ENCODE peak calls at places on chromosome 3, in ten cellular contexts. One of them, this sample, is unnamed.

GRCh38 chr3:175258763-175259162 is 399.6 kb downstream of the NAALADL2 start:
- DNase-seq in NCI-H2107: no peak
- DNase-seq in heart left ventricle: no peak
- DNase-seq in uterus: no peak
- DNase-seq in hippocampal formation: no peak
- DNase-seq in fibroblast of pulmonary artery: peak
- DNase-seq in CD4-positive, CD25-positive, alpha-beta regulatory T cell: no peak
- DNase-seq in fibroblast of mammary gland: peak
- DNase-seq in left cardiac atrium: no peak
- DNase-seq in HCEC 1CT: peak
- DNase-seq in this sample: peak

GRCh38 chr3:50118237-50118636 is 29.5 kb downstream of the RBM5 start:
- DNase-seq in hippocampal formation: no peak
- DNase-seq in HCEC 1CT: no peak
- DNase-seq in NCI-H2107: no peak
- DNase-seq in fibroblast of pulmonary artery: no peak
- DNase-seq in CD4-positive, CD25-positive, alpha-beta regulatory T cell: no peak
- DNase-seq in left cardiac atrium: no peak
- DNase-seq in heart left ventricle: no peak
- DNase-seq in uterus: no peak
- DNase-seq in fibroblast of mammary gland: no peak
- DNase-seq in this sample: no peak

GRCh38 chr3:152398495-152398894 is 129.8 kb downstream of the MBNL1 start:
- DNase-seq in NCI-H2107: no peak
- DNase-seq in hippocampal formation: no peak
- DNase-seq in HCEC 1CT: no peak
- DNase-seq in heart left ventricle: no peak
- DNase-seq in fibroblast of pulmonary artery: no peak
- DNase-seq in uterus: no peak
- DNase-seq in CD4-positive, CD25-positive, alpha-beta regulatory T cell: no peak
- DNase-seq in left cardiac atrium: no peak
- DNase-seq in fibroblast of mammary gland: no peak
- DNase-seq in this sample: no peak

GRCh38 chr3:151178208-151178845 is 24.7 kb downstream of the GPR171 start:
- DNase-seq in left cardiac atrium: no peak
- DNase-seq in heart left ventricle: no peak
- DNase-seq in fibroblast of mammary gland: no peak
- DNase-seq in fibroblast of pulmonary artery: no peak
- DNase-seq in CD4-positive, CD25-positive, alpha-beta regulatory T cell: no peak
- DNase-seq in hippocampal formation: no peak
- DNase-seq in NCI-H2107: no peak
- DNase-seq in uterus: no peak
- DNase-seq in HCEC 1CT: no peak
- DNase-seq in this sample: no peak

GRCh38 chr3:161415506-161416231 is 44.4 kb upstream of the SPTSSB start:
- DNase-seq in fibroblast of pulmonary artery: peak
- DNase-seq in hippocampal formation: no peak
- DNase-seq in fibroblast of mammary gland: peak
- DNase-seq in CD4-positive, CD25-positive, alpha-beta regulatory T cell: no peak
- DNase-seq in HCEC 1CT: peak
- DNase-seq in left cardiac atrium: peak
- DNase-seq in NCI-H2107: no peak
- DNase-seq in uterus: no peak
- DNase-seq in heart left ventricle: peak
- DNase-seq in this sample: peak

GRCh38 chr3:133119146-133119545 is 81.0 kb downstream of the TMEM108 start:
- DNase-seq in CD4-positive, CD25-positive, alpha-beta regulatory T cell: no peak
- DNase-seq in uterus: no peak
- DNase-seq in NCI-H2107: no peak
- DNase-seq in fibroblast of mammary gland: no peak
- DNase-seq in HCEC 1CT: no peak
- DNase-seq in fibroblast of pulmonary artery: no peak
- DNase-seq in hippocampal formation: no peak
- DNase-seq in left cardiac atrium: no peak
- DNase-seq in heart left ventricle: no peak
- DNase-seq in this sample: no peak

GRCh38 chr3:80533553-80533952 is 765.8 kb upstream of the ROBO1 start:
- DNase-seq in NCI-H2107: no peak
- DNase-seq in fibroblast of pulmonary artery: peak
- DNase-seq in left cardiac atrium: no peak
- DNase-seq in HCEC 1CT: no peak
- DNase-seq in fibroblast of mammary gland: no peak
- DNase-seq in hippocampal formation: no peak
- DNase-seq in uterus: no peak
- DNase-seq in CD4-positive, CD25-positive, alpha-beta regulatory T cell: no peak
- DNase-seq in heart left ventricle: no peak
- DNase-seq in this sample: peak

GRCh38 chr3:120602682-120603081 is 6.5 kb downstream of the NDUFB4 start:
- DNase-seq in NCI-H2107: no peak
- DNase-seq in fibroblast of pulmonary artery: no peak
- DNase-seq in HCEC 1CT: no peak
- DNase-seq in heart left ventricle: no peak
- DNase-seq in fibroblast of mammary gland: no peak
- DNase-seq in hippocampal formation: no peak
- DNase-seq in CD4-positive, CD25-positive, alpha-beta regulatory T cell: no peak
- DNase-seq in left cardiac atrium: no peak
- DNase-seq in uterus: no peak
- DNase-seq in this sample: no peak

GRCh38 chr3:19947549-19948071 is 713 bp downstream of the RAB5A start:
- DNase-seq in left cardiac atrium: peak
- DNase-seq in fibroblast of mammary gland: peak
- DNase-seq in CD4-positive, CD25-positive, alpha-beta regulatory T cell: peak
- DNase-seq in NCI-H2107: peak
- DNase-seq in fibroblast of pulmonary artery: peak
- DNase-seq in hippocampal formation: peak
- DNase-seq in heart left ventricle: peak
- DNase-seq in uterus: peak
- DNase-seq in HCEC 1CT: peak
- DNase-seq in this sample: peak

GRCh38 chr3:13278783-13279531 is 141.2 kb downstream of the NUP210 start:
- DNase-seq in uterus: no peak
- DNase-seq in heart left ventricle: no peak
- DNase-seq in fibroblast of mammary gland: no peak
- DNase-seq in hippocampal formation: no peak
- DNase-seq in HCEC 1CT: no peak
- DNase-seq in NCI-H2107: no peak
- DNase-seq in CD4-positive, CD25-positive, alpha-beta regulatory T cell: no peak
- DNase-seq in fibroblast of pulmonary artery: no peak
- DNase-seq in left cardiac atrium: no peak
- DNase-seq in this sample: no peak

GRCh38 chr3:60708191-60708975 is 542.9 kb downstream of the FHIT start:
- DNase-seq in uterus: no peak
- DNase-seq in fibroblast of mammary gland: peak
- DNase-seq in hippocampal formation: no peak
- DNase-seq in CD4-positive, CD25-positive, alpha-beta regulatory T cell: no peak
- DNase-seq in left cardiac atrium: no peak
- DNase-seq in fibroblast of pulmonary artery: peak
- DNase-seq in HCEC 1CT: peak
- DNase-seq in NCI-H2107: no peak
- DNase-seq in heart left ventricle: no peak
- DNase-seq in this sample: no peak

GRCh38 chr3:179666436-179667035 is 13.7 kb downstream of the USP13 start:
- DNase-seq in fibroblast of pulmonary artery: peak
- DNase-seq in hippocampal formation: peak
- DNase-seq in NCI-H2107: peak
- DNase-seq in fibroblast of mammary gland: no peak
- DNase-seq in uterus: no peak
- DNase-seq in left cardiac atrium: peak
- DNase-seq in HCEC 1CT: no peak
- DNase-seq in CD4-positive, CD25-positive, alpha-beta regulatory T cell: no peak
- DNase-seq in heart left ventricle: peak
- DNase-seq in this sample: no peak

GRCh38 chr3:48518069-48518468 is 14.1 kb upstream of the SHISA5 start:
- DNase-seq in left cardiac atrium: no peak
- DNase-seq in heart left ventricle: no peak
- DNase-seq in NCI-H2107: no peak
- DNase-seq in HCEC 1CT: no peak
- DNase-seq in fibroblast of mammary gland: no peak
- DNase-seq in fibroblast of pulmonary artery: no peak
- DNase-seq in hippocampal formation: no peak
- DNase-seq in CD4-positive, CD25-positive, alpha-beta regulatory T cell: no peak
- DNase-seq in uterus: no peak
- DNase-seq in this sample: no peak

GRCh38 chr3:135106445-135106844 is 311.4 kb downstream of the EPHB1 start:
- DNase-seq in CD4-positive, CD25-positive, alpha-beta regulatory T cell: no peak
- DNase-seq in uterus: no peak
- DNase-seq in heart left ventricle: no peak
- DNase-seq in fibroblast of pulmonary artery: peak
- DNase-seq in NCI-H2107: no peak
- DNase-seq in HCEC 1CT: no peak
- DNase-seq in hippocampal formation: no peak
- DNase-seq in left cardiac atrium: no peak
- DNase-seq in fibroblast of mammary gland: peak
- DNase-seq in this sample: peak

GRCh38 chr3:119221779-119222320 is 18.8 kb downstream of the B4GALT4 start:
- DNase-seq in hippocampal formation: no peak
- DNase-seq in fibroblast of pulmonary artery: no peak
- DNase-seq in fibroblast of mammary gland: peak
- DNase-seq in uterus: no peak
- DNase-seq in CD4-positive, CD25-positive, alpha-beta regulatory T cell: no peak
- DNase-seq in left cardiac atrium: no peak
- DNase-seq in heart left ventricle: no peak
- DNase-seq in NCI-H2107: no peak
- DNase-seq in HCEC 1CT: no peak
- DNase-seq in this sample: no peak

GRCh38 chr3:160049570-160049969 is 60.9 kb downstream of the IL12A start:
- DNase-seq in fibroblast of mammary gland: no peak
- DNase-seq in HCEC 1CT: no peak
- DNase-seq in NCI-H2107: no peak
- DNase-seq in left cardiac atrium: no peak
- DNase-seq in uterus: no peak
- DNase-seq in fibroblast of pulmonary artery: no peak
- DNase-seq in CD4-positive, CD25-positive, alpha-beta regulatory T cell: no peak
- DNase-seq in hippocampal formation: no peak
- DNase-seq in heart left ventricle: no peak
- DNase-seq in this sample: no peak

GRCh38 chr3:187051724-187052364 is 87.5 kb downstream of the RPL39L start:
- DNase-seq in fibroblast of pulmonary artery: no peak
- DNase-seq in heart left ventricle: no peak
- DNase-seq in NCI-H2107: no peak
- DNase-seq in fibroblast of mammary gland: no peak
- DNase-seq in hippocampal formation: no peak
- DNase-seq in uterus: no peak
- DNase-seq in left cardiac atrium: no peak
- DNase-seq in HCEC 1CT: no peak
- DNase-seq in CD4-positive, CD25-positive, alpha-beta regulatory T cell: no peak
- DNase-seq in this sample: no peak

GRCh38 chr3:31135546-31135945 is 241.1 kb upstream of the GADL1 start:
- DNase-seq in fibroblast of pulmonary artery: no peak
- DNase-seq in left cardiac atrium: no peak
- DNase-seq in fibroblast of mammary gland: no peak
- DNase-seq in CD4-positive, CD25-positive, alpha-beta regulatory T cell: no peak
- DNase-seq in NCI-H2107: no peak
- DNase-seq in uterus: no peak
- DNase-seq in HCEC 1CT: no peak
- DNase-seq in heart left ventricle: no peak
- DNase-seq in hippocampal formation: no peak
- DNase-seq in this sample: no peak

GRCh38 chr3:50170689-50171088 is 15.6 kb downstream of the SEMA3F start:
- DNase-seq in HCEC 1CT: peak
- DNase-seq in uterus: no peak
- DNase-seq in fibroblast of pulmonary artery: peak
- DNase-seq in fibroblast of mammary gland: peak
- DNase-seq in NCI-H2107: no peak
- DNase-seq in left cardiac atrium: peak
- DNase-seq in CD4-positive, CD25-positive, alpha-beta regulatory T cell: no peak
- DNase-seq in heart left ventricle: peak
- DNase-seq in hippocampal formation: no peak
- DNase-seq in this sample: peak

GRCh38 chr3:78895528-78895927 is 872.3 kb downstream of the ROBO1 start:
- DNase-seq in hippocampal formation: no peak
- DNase-seq in HCEC 1CT: peak
- DNase-seq in CD4-positive, CD25-positive, alpha-beta regulatory T cell: no peak
- DNase-seq in fibroblast of pulmonary artery: peak
- DNase-seq in uterus: no peak
- DNase-seq in heart left ventricle: no peak
- DNase-seq in left cardiac atrium: no peak
- DNase-seq in fibroblast of mammary gland: no peak
- DNase-seq in NCI-H2107: no peak
- DNase-seq in this sample: no peak

GRCh38 chr3:134601539-134602439 is 49.0 kb downstream of the KY start:
- DNase-seq in fibroblast of pulmonary artery: peak
- DNase-seq in uterus: no peak
- DNase-seq in hippocampal formation: peak
- DNase-seq in heart left ventricle: no peak
- DNase-seq in HCEC 1CT: peak
- DNase-seq in fibroblast of mammary gland: peak
- DNase-seq in CD4-positive, CD25-positive, alpha-beta regulatory T cell: no peak
- DNase-seq in left cardiac atrium: peak
- DNase-seq in NCI-H2107: no peak
- DNase-seq in this sample: peak

GRCh38 chr3:119751423-119751822 is 30.5 kb upstream of the NR1I2 start:
- DNase-seq in uterus: no peak
- DNase-seq in fibroblast of pulmonary artery: peak
- DNase-seq in CD4-positive, CD25-positive, alpha-beta regulatory T cell: no peak
- DNase-seq in NCI-H2107: no peak
- DNase-seq in fibroblast of mammary gland: no peak
- DNase-seq in HCEC 1CT: no peak
- DNase-seq in heart left ventricle: no peak
- DNase-seq in hippocampal formation: no peak
- DNase-seq in left cardiac atrium: no peak
- DNase-seq in this sample: peak

GRCh38 chr3:148911173-148911572 is 46.1 kb downstream of the CPA3 start:
- DNase-seq in HCEC 1CT: peak
- DNase-seq in left cardiac atrium: no peak
- DNase-seq in fibroblast of mammary gland: no peak
- DNase-seq in fibroblast of pulmonary artery: no peak
- DNase-seq in CD4-positive, CD25-positive, alpha-beta regulatory T cell: no peak
- DNase-seq in NCI-H2107: no peak
- DNase-seq in heart left ventricle: no peak
- DNase-seq in uterus: no peak
- DNase-seq in hippocampal formation: no peak
- DNase-seq in this sample: no peak

GRCh38 chr3:6799264-6799915 is 61.5 kb upstream of the GRM7 start:
- DNase-seq in uterus: no peak
- DNase-seq in fibroblast of pulmonary artery: peak
- DNase-seq in heart left ventricle: no peak
- DNase-seq in fibroblast of mammary gland: peak
- DNase-seq in hippocampal formation: peak
- DNase-seq in NCI-H2107: no peak
- DNase-seq in left cardiac atrium: peak
- DNase-seq in HCEC 1CT: peak
- DNase-seq in CD4-positive, CD25-positive, alpha-beta regulatory T cell: no peak
- DNase-seq in this sample: peak

GRCh38 chr3:40116478-40117162 is 192.9 kb upstream of the EIF1B start:
- DNase-seq in HCEC 1CT: peak
- DNase-seq in fibroblast of mammary gland: peak
- DNase-seq in NCI-H2107: no peak
- DNase-seq in uterus: no peak
- DNase-seq in CD4-positive, CD25-positive, alpha-beta regulatory T cell: no peak
- DNase-seq in left cardiac atrium: no peak
- DNase-seq in hippocampal formation: no peak
- DNase-seq in heart left ventricle: no peak
- DNase-seq in fibroblast of pulmonary artery: peak
- DNase-seq in this sample: no peak

GRCh38 chr3:171183042-171183441 is 156.5 kb upstream of the SLC2A2 start:
- DNase-seq in hippocampal formation: peak
- DNase-seq in fibroblast of mammary gland: peak
- DNase-seq in heart left ventricle: no peak
- DNase-seq in NCI-H2107: no peak
- DNase-seq in uterus: no peak
- DNase-seq in left cardiac atrium: no peak
- DNase-seq in HCEC 1CT: peak
- DNase-seq in fibroblast of pulmonary artery: peak
- DNase-seq in CD4-positive, CD25-positive, alpha-beta regulatory T cell: no peak
- DNase-seq in this sample: no peak

GRCh38 chr3:114878119-114878839 is 268.8 kb downstream of the ZBTB20 start:
- DNase-seq in uterus: no peak
- DNase-seq in CD4-positive, CD25-positive, alpha-beta regulatory T cell: no peak
- DNase-seq in heart left ventricle: no peak
- DNase-seq in fibroblast of mammary gland: peak
- DNase-seq in NCI-H2107: no peak
- DNase-seq in left cardiac atrium: no peak
- DNase-seq in HCEC 1CT: peak
- DNase-seq in fibroblast of pulmonary artery: no peak
- DNase-seq in hippocampal formation: no peak
- DNase-seq in this sample: peak

This sample was measured in RKO.